ENCODE peak calls at places on chromosomes 5 and 9, in seven cellular contexts. G is psoas muscle, A is kidney, Z is body of pancreas, B is stomach, L is tibial artery, I is GM23248. J is an unnamed sample. For H3K4me1, the result is how much of the 10 kb centered on the place peaks cover.

GRCh38 chr5:109825450-109825849 is 135.7 kb downstream of the MAN2A1 start:
- DNase-seq in B (no peak), A (no peak), Z (no peak), G (no peak), L (no peak), I (no peak), J (no peak)

GRCh38 chr5:50740832-50741231 is 74.4 kb downstream of the PARP8 start:
- DNase-seq in L (no peak), B (no peak), I (no peak), G (no peak), A (no peak), Z (no peak), J (no peak)

GRCh38 chr5:169742773-169743296 is 105.8 kb downstream of the DOCK2 start:
- DNase-seq in L (no peak), I (peak), B (no peak), Z (no peak), A (no peak), G (no peak), J (no peak)

GRCh38 chr5:143887302-143887638 is 75.3 kb downstream of the HMHB1 start:
- DNase-seq in L (peak), A (peak), B (no peak), Z (peak), G (peak), I (peak), J (peak)

GRCh38 chr9:136234597-136234996 is 11.0 kb downstream of the QSOX2 start:
- DNase-seq in B (no peak), A (no peak), G (no peak), L (no peak), Z (no peak), I (no peak), J (no peak)

GRCh38 chr5:113336975-113337374 is 97.8 kb downstream of the TSSK1B start:
- DNase-seq in B (no peak), Z (peak), I (peak), A (peak), L (peak), G (no peak), J (no peak)

GRCh38 chr9:106419737-106420136 is 443.2 kb upstream of the ZNF462 start:
- DNase-seq in I (no peak), B (no peak), A (no peak), L (no peak), Z (no peak), G (no peak), J (no peak)

GRCh38 chr5:93874080-93874479 is 132.7 kb upstream of the POU5F2 start:
- DNase-seq in I (peak), Z (no peak), G (no peak), B (no peak), L (no peak), A (no peak), J (no peak)

GRCh38 chr9:22389271-22389670 is 57.4 kb upstream of the DMRTA1 start:
- DNase-seq in G (no peak), I (no peak), B (no peak), Z (no peak), A (no peak), L (no peak), J (no peak)

GRCh38 chr5:69512740-69513260 is 20.2 kb downstream of the OCLN start:
- DNase-seq in Z (no peak), A (no peak), G (no peak), I (peak), L (no peak), B (no peak), J (no peak)

GRCh38 chr5:178997191-178997590 is 2.1 kb upstream of the GRM6 start:
- DNase-seq in I (no peak), G (no peak), A (no peak), Z (no peak), B (no peak), L (no peak), J (no peak)

GRCh38 chr9:32524558-32525461 is 1.2 kb downstream of the RIGI start:
- DNase-seq in A (no peak), G (no peak), I (peak), B (peak), Z (peak), L (no peak), J (no peak)

GRCh38 chr5:31347558-31347905 is 154.0 kb downstream of the CDH6 start:
- DNase-seq in L (no peak), G (no peak), I (no peak), A (no peak), B (no peak), Z (no peak), J (no peak)

GRCh38 chr5:116543501-116543900 is 31.1 kb downstream of the SEMA6A start:
- DNase-seq in A (no peak), L (no peak), B (no peak), I (no peak), G (no peak), Z (no peak), J (no peak)

GRCh38 chr9:133113928-133114351 is 7.1 kb downstream of the RALGDS start:
- DNase-seq in I (no peak), Z (peak), A (peak), L (peak), G (peak), B (no peak), J (no peak)

GRCh38 chr5:180364306-180364856 is 11.2 kb upstream of the GFPT2 start:
- DNase-seq in A (no peak), G (no peak), B (no peak), I (no peak), Z (no peak), L (no peak), J (no peak)

GRCh38 chr9:16236326-16236725 is 634.1 kb downstream of the BNC2 start:
- DNase-seq in A (no peak), B (no peak), I (peak), Z (no peak), G (no peak), L (peak), J (no peak)

GRCh38 chr9:78671785-78672184 is 374.9 kb downstream of the PSAT1 start:
- DNase-seq in G (no peak), I (no peak), A (no peak), Z (no peak), B (no peak), L (no peak), J (no peak)

GRCh38 chr9:114271556-114272510 is 51.1 kb upstream of the ORM1 start:
- DNase-seq in Z (peak), B (no peak), I (peak), A (peak), G (peak), L (peak), J (no peak)

GRCh38 chr5:5650242-5650641 is 227.8 kb downstream of the ICE1 start:
- DNase-seq in A (no peak), I (no peak), G (no peak), B (no peak), Z (no peak), L (no peak), J (no peak)

GRCh38 chr9:109121218-109121796 is 1.6 kb upstream of the TMEM245 start:
- DNase-seq in G (no peak), I (no peak), B (no peak), Z (no peak), A (no peak), L (no peak), J (no peak)

GRCh38 chr5:77390795-77391194 is 101.3 kb downstream of the WDR41 start:
- DNase-seq in B (no peak), I (peak), Z (no peak), A (no peak), L (no peak), G (no peak), J (no peak)

GRCh38 chr9:93126151-93126781 is 7.8 kb downstream of the NINJ1 start:
- DNase-seq in Z (no peak), B (no peak), G (peak), L (peak), I (no peak), A (peak), J (peak)

GRCh38 chr5:117829646-117830045 is 1158.7 kb downstream of the DTWD2 start:
- DNase-seq in Z (no peak), A (no peak), L (no peak), B (no peak), I (no peak), G (no peak), J (no peak)

GRCh38 chr9:72882117-72882775 is 70.6 kb downstream of the ALDH1A1 start:
- DNase-seq in Z (peak), G (peak), I (peak), A (no peak), L (peak), B (peak), J (peak)

GRCh38 chr5:116361171-116361967 is 213.3 kb downstream of the SEMA6A start:
- DNase-seq in Z (peak), L (no peak), A (peak), I (peak), G (peak), B (peak), J (no peak)

GRCh38 chr5:22754155-22754554 is 99.0 kb downstream of the CDH12 start:
- DNase-seq in G (no peak), A (no peak), B (no peak), I (no peak), L (no peak), Z (no peak), J (no peak)

GRCh38 chr9:93861736-93862358 is 93.3 kb downstream of the BARX1 start:
- DNase-seq in Z (no peak), L (no peak), I (no peak), B (no peak), A (no peak), G (no peak), J (no peak)

GRCh38 chr9:136784249-136784996 is 6.7 kb upstream of the TMEM141 start:
- DNase-seq in Z (no peak), L (no peak), G (no peak), B (no peak), I (peak), A (no peak), J (no peak)

GRCh38 chr5:151093476-151093889 is 12.6 kb upstream of the TNIP1 start:
- DNase-seq in B (no peak), Z (no peak), G (no peak), A (no peak), I (peak), L (peak), J (no peak)

GRCh38 chr9:129910628-129911567 is 75.6 kb downstream of the USP20 start:
- DNase-seq in G (no peak), A (no peak), I (peak), Z (no peak), B (no peak), L (peak), J (peak)

GRCh38 chr9:76082062-76082461 is 191.6 kb downstream of the PCSK5 start:
- DNase-seq in G (no peak), B (no peak), Z (no peak), A (no peak), I (no peak), L (no peak), J (no peak)

GRCh38 chr9:128203024-128203841 is at the start of gene DNM1:
- DNase-seq in B (peak), Z (peak), A (peak), I (peak), G (peak), L (no peak), J (no peak)

GRCh38 chr9:70747335-70747734 is 332.9 kb upstream of the KLF9 start:
- DNase-seq in G (no peak), L (no peak), A (no peak), Z (peak), B (no peak), I (no peak), J (no peak)

DNA sequence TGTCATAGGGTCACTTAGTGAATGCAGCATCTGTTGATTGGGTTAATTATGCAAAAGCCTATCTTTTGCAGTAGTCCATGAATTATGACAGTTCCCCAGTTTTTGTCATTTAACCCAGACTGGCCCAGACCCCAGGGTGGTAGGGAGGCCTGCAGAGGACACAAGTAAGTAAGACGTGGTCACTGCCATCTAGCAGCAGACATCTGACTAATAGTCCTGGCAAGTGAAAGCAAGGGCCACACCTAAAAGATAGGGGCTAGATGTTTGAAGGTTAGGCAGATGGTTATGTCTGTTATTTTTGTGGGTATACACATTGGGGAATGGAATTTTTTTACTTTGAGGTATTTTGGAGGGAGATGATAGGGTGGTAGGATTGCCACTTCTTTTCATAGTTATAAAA is 48.0 kb downstream of the RAB14 start:
- DNase-seq in A (no peak), B (no peak), I (peak), G (no peak), Z (no peak), L (no peak), J (no peak)
- H3K4me1 ChIP-seq in A (under half), B (under half), I (under half), G (under half), Z (under half), L (under half), J (under half)

DNA sequence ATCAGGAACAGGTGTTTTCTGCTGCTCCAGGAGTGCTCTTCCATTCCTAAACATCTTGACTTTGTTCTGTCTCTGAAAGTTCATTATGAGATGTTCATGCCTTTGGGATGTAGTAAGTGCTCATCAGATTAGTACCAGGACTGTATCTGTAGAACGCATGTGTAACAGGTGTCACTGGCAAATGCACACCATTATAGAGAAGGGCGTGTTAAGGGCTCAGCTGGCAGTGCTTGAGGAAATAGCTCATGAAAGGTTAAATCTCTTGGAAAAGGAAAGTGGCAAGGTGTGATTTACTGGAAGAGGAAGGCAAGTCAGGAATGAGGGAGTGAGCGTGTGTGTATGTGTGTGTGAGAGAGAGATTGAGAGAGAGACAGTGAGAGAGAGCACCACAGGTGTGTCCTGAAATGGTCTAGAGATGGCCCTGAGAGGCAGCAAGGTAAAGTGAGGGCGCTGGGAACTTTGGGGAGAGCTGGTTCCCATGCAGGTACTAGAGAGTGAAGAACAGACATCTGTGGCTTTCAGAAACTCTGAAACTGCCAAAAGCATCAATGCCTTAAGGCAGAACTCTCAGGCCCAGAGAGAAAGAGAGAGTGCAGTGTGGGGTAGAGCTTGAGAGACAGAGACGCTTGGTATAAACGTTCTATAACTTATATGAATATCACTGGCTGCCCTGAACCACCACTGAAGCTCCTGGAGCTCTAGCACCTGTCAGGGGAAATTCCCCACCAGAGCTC is 13.7 kb upstream of the CXCL14 start:
- DNase-seq in B (no peak), A (peak), I (no peak), L (no peak), G (no peak), Z (no peak), J (no peak)
- H3K4me1 ChIP-seq in B (under half), A (under half), I (under half), L (under half), G (under half), Z (under half), J (under half)

GRCh38 chr5:98777295-98777694 is 3.8 kb downstream of the RGMB start:
- DNase-seq in Z (no peak), B (no peak), G (no peak), A (no peak), L (no peak), I (peak), J (no peak)
- H3K4me1 ChIP-seq in Z (half or more), B (half or more), G (half or more), A (under half), L (under half), I (half or more), J (under half)

DNA sequence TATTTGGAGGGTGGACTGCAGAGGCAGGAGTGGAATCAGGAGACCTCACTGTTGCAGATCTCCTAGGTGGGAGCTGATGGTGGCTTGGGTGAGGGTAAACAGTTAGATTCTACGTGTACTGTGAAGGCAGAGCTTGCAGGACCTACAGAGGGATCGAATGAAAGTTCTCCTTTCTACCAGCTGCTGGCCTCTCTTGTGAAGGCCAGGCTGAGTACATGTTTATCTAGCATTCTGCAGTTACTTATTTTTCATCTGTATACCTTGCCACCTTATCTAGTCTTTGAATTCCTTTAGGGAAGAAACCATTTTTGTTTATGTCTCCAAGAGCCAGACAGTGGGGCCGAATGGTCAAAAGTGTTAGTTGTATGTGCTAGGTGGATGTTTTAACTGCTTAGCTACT is 57.6 kb downstream of the PTTG1 start:
- DNase-seq in I (no peak), B (no peak), Z (no peak), A (no peak), G (no peak), L (no peak), J (no peak)
- H3K4me1 ChIP-seq in I (under half), B (under half), Z (under half), A (under half), G (under half), L (under half), J (under half)

DNA sequence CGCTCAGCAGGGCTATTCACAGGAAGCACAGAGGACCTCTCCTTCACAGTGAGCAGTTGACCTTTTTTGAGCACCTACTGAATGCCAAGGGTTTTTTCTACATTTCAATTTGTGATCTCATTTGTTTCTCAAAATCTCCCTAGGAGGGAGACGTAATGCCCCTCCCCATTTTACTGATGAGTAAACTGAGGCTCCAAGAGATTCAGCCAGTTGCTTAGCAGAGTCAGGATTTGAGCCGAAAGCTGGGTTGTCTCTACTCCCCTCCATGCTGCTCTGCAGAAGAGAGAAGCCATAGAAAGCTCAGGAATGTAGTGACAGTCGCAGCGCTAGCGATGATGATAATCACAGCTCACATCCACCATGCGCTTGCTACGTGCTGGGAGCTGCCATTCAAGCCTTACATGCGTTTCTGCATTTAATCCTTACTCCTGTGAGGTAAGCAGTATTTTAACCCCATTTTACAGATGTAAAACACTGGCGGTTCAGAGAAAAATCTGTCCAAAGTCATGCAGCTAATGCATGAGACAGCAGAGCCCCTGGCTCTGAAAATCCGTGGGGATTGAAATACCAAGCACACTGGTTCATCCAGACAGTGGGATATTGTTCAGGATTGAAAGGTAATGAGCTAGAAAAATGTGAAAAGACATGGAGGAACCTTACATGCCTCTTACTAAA is 33.8 kb downstream of the ERGIC1 start:
- DNase-seq in A (no peak), B (no peak), L (no peak), I (peak), Z (no peak), G (peak), J (no peak)
- H3K4me1 ChIP-seq in A (half or more), B (half or more), L (half or more), I (half or more), Z (half or more), G (half or more), J (half or more)